ENCODE peak calls at places on chromosomes 12 and 14, in six cellular contexts. D, E, Y, S, Q and O are unnamed samples.

GRCh38 chr14:97196336-97196735 is 399.2 kb downstream of the VRK1 start:
- DNase-seq in S (no peak), E (no peak), D (no peak), Y (no peak), Q (no peak), O (no peak)

GRCh38 chr14:29548948-29549370 is 378.7 kb downstream of the PRKD1 start:
- DNase-seq in Q (no peak), S (peak; percentile 77), D (peak; percentile 44), Y (no peak), E (peak; percentile 60), O (peak; percentile 40)

GRCh38 chr14:70919774-70920173 is 12.5 kb downstream of the PCNX1 start:
- DNase-seq in E (peak; percentile 29), S (peak; percentile 19), Q (no peak), Y (no peak), D (no peak), O (no peak)

GRCh38 chr12:75848533-75848932 is 183.0 kb downstream of the PHLDA1 start:
- DNase-seq in D (no peak), S (no peak), Q (no peak), E (no peak), Y (no peak), O (no peak)

GRCh38 chr14:82432531-82432930 is 898.9 kb upstream of the SEL1L start:
- DNase-seq in Q (no peak), D (no peak), S (no peak), E (no peak), Y (no peak), O (no peak)

GRCh38 chr14:91061309-91061887 is 957 bp upstream of the RPS6KA5 start:
- DNase-seq in S (peak; percentile 10), E (peak; percentile 25), D (peak; percentile 17), Y (no peak), Q (no peak), O (no peak)

GRCh38 chr12:8644345-8645248 is 18.0 kb downstream of the MFAP5 start:
- DNase-seq in E (no peak), S (no peak), Q (no peak), D (peak; percentile 90), Y (no peak), O (peak; percentile 56)

GRCh38 chr12:98296462-98297079 is 218.8 kb upstream of the TMPO start:
- DNase-seq in S (no peak), D (no peak), Y (no peak), Q (no peak), E (peak; percentile 60), O (no peak)

GRCh38 chr14:73250781-73251500 is 13.6 kb downstream of the PAPLN start:
- DNase-seq in D (no peak), Y (no peak), S (no peak), E (no peak), Q (no peak), O (no peak)

DNA sequence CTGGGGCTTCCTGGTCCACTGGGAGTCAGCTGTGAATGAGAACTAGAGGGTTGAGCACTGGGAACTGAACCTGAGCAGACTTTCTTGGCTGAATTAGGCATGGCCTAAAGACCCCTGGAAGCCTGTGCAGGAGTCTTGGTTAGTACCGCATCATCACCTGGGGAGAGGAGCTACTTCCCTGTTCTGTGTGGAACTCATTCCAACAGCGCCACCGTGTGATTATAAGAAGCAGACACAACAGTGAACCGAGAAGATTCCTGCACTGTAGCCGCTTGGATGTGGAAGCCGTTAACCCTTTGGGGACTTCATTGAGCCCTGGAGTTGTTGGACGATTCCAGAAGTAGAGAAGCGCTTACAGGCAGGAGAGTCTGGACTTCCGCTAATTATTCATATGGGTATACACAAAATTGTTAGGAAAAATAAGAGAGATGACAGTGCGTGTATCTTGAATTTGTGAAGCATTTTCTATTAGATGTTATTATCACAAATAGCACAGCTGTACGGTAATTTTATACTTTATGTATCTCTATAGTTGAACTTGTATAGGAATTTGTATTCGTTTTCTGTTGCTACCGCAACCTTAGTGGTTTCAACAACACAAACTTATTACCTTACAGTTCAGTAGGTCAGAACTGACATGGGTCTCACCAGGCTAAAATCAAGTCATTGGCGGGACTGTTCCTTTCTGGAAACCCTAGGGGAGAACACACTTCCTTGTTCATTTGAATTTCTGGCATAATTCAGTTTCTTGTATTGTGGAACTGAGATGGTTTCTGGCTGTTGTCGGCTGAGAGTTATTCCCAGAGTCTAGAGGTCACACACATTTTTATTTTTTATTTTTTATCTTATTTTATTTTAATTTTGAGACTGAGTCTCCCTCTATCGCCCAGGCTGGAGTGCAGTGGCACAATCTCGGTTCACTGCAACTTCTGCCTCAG is 100.7 kb downstream of the C2CD5 start:
- DNase-seq in Y (peak; percentile 67), E (peak; percentile 81), S (peak; percentile 75), D (peak; percentile 84), Q (peak; percentile 45), O (peak; percentile 55)
- TF ChIP-seq CTCF in Y (peak; percentile 81), E (peak; percentile 77), S (peak; percentile 79), D (peak; percentile 91), Q (peak; percentile 80), O (peak; percentile 72)

DNA sequence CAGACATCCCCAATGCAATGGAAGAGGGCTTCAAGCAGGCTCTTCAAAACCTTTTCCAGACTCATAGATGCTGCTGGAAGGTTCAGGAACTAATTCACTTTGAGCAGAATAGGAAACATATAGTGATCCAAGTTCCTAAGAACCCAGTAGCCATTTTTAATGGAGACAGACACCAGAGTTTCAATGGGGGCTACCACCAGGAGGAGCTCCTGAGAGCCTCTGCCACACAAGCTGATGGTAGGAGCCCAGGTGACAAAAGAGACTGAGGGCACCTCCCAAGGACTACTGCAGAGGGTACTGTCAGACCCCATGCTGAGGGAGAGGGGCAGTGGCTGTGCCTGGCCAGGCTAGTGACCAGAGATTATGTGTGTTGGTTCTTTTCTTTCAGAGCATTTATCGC is 45.9 kb downstream of the IFNG start:
- DNase-seq in Y (peak; percentile 10), S (peak; percentile 14), Q (no peak), E (no peak), D (peak; percentile 22), O (no peak)
- TF ChIP-seq CTCF in Y (no peak), S (peak; percentile 62), Q (peak; percentile 18), E (peak; percentile 25), D (peak; percentile 72), O (peak; percentile 32)

GRCh38 chr12:50599366-50600095 is 94.7 kb downstream of the DIP2B start:
- DNase-seq in Q (peak; percentile 50), Y (no peak), D (no peak), S (no peak), E (no peak), O (no peak)

GRCh38 chr12:50598321-50598862 is 93.6 kb downstream of the DIP2B start:
- DNase-seq in Q (no peak), E (no peak), S (no peak), D (no peak), Y (no peak), O (peak; percentile 33)

GRCh38 chr12:50600364-50600763 is 95.6 kb downstream of the DIP2B start:
- DNase-seq in Y (no peak), Q (no peak), S (no peak), E (no peak), D (no peak), O (no peak)

GRCh38 chr12:50595667-50596066 is 90.9 kb downstream of the DIP2B start:
- DNase-seq in E (no peak), Q (no peak), S (no peak), D (no peak), Y (no peak), O (no peak)

GRCh38 chr12:50597200-50598195 is 92.7 kb downstream of the DIP2B start:
- DNase-seq in E (no peak), D (peak; percentile 19), Y (no peak), S (peak; percentile 83), Q (no peak), O (peak; percentile 73)
- TF ChIP-seq CTCF in E (peak; percentile 22), D (no peak), Y (no peak), S (peak; percentile 47), Q (no peak), O (no peak)

DNA sequence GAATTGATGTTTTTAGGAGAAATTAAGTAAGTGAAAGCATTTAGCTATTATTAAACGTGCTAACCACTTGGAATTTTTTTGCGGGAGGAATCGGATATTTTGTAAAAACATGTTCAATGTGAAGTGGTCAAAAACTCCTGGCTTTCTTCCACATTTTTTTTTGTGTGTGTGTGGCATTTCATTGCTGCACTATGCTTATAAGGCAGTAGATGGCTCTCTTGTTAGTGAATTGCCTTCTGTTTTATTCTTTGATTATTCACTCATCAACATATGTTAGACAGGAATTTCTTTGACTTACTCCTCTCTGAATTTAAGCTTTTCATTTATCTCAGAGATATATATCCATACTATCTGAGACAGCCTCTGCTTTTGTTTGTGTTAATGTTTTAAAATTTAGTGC is 71.3 kb downstream of the DERA start:
- DNase-seq in D (peak; percentile 54), Y (no peak), Q (no peak), E (no peak), S (peak; percentile 46), O (no peak)
- TF ChIP-seq CTCF in D (peak; percentile 86), Y (peak; percentile 69), Q (peak; percentile 44), E (peak; percentile 65), S (peak; percentile 55), O (no peak)

GRCh38 chr12:53113307-53113706 is 10.0 kb downstream of the SOAT2 start:
- DNase-seq in E (no peak), Y (no peak), Q (no peak), S (no peak), D (no peak), O (no peak)
- TF ChIP-seq CTCF in E (no peak), Y (no peak), Q (no peak), S (no peak), D (no peak), O (no peak)

GRCh38 chr14:98782062-98782461 is 489.9 kb downstream of the BCL11B start:
- DNase-seq in Y (no peak), S (no peak), Q (no peak), E (no peak), D (no peak), O (no peak)
- TF ChIP-seq CTCF in Y (no peak), S (no peak), Q (no peak), E (no peak), D (no peak), O (no peak)

GRCh38 chr12:51028126-51028810 is 2.1 kb upstream of the SLC11A2 start:
- DNase-seq in D (peak; percentile 64), E (peak; percentile 56), Y (peak; percentile 29), S (peak; percentile 75), Q (no peak), O (no peak)
- TF ChIP-seq CTCF in D (peak; percentile 76), E (peak; percentile 32), Y (peak; percentile 41), S (peak; percentile 69), Q (peak; percentile 43), O (peak; percentile 49)